ENCODE peak calls at places on chromosome 22, in seven cellular contexts. One of them, this sample, is unnamed.

GRCh38 chr22:37623075-37624016 is 14.7 kb downstream of the GGA1 start:
- DNase-seq in lower leg skin: no peak
- DNase-seq in AG09309: no peak
- DNase-seq in ascending aorta: no peak
- DNase-seq in lung: peak
- DNase-seq in left ventricle myocardium inferior: peak
- DNase-seq in fibroblast of lung: no peak
- DNase-seq in this sample: peak

GRCh38 chr22:45192701-45193187 is 29.0 kb downstream of the NUP50 start:
- DNase-seq in lower leg skin: peak
- DNase-seq in AG09309: no peak
- DNase-seq in ascending aorta: no peak
- DNase-seq in lung: no peak
- DNase-seq in left ventricle myocardium inferior: no peak
- DNase-seq in fibroblast of lung: no peak
- DNase-seq in this sample: no peak

GRCh38 chr22:21734540-21735197 is 925 bp downstream of the YPEL1 start:
- DNase-seq in lower leg skin: no peak
- DNase-seq in AG09309: no peak
- DNase-seq in ascending aorta: no peak
- DNase-seq in lung: no peak
- DNase-seq in left ventricle myocardium inferior: no peak
- DNase-seq in fibroblast of lung: no peak
- DNase-seq in this sample: peak

GRCh38 chr22:40628354-40629042 is 8.0 kb downstream of the MRTFA start:
- DNase-seq in lower leg skin: no peak
- DNase-seq in AG09309: peak
- DNase-seq in ascending aorta: no peak
- DNase-seq in lung: no peak
- DNase-seq in left ventricle myocardium inferior: no peak
- DNase-seq in fibroblast of lung: peak
- DNase-seq in this sample: peak

GRCh38 chr22:44224166-44224565 is 43.4 kb downstream of the PARVG start:
- DNase-seq in lower leg skin: peak
- DNase-seq in AG09309: no peak
- DNase-seq in ascending aorta: no peak
- DNase-seq in lung: peak
- DNase-seq in left ventricle myocardium inferior: no peak
- DNase-seq in fibroblast of lung: peak
- DNase-seq in this sample: no peak

GRCh38 chr22:37563153-37564081 is 3.1 kb downstream of the CDC42EP1 start:
- DNase-seq in lower leg skin: peak
- DNase-seq in AG09309: peak
- DNase-seq in ascending aorta: no peak
- DNase-seq in lung: peak
- DNase-seq in left ventricle myocardium inferior: peak
- DNase-seq in fibroblast of lung: peak
- DNase-seq in this sample: peak

GRCh38 chr22:50131894-50132293 is 38.6 kb upstream of the PANX2 start:
- DNase-seq in lower leg skin: no peak
- DNase-seq in AG09309: no peak
- DNase-seq in ascending aorta: no peak
- DNase-seq in lung: no peak
- DNase-seq in left ventricle myocardium inferior: no peak
- DNase-seq in fibroblast of lung: no peak
- DNase-seq in this sample: no peak

GRCh38 chr22:49966716-49967332 is 6.3 kb downstream of the PIM3 start:
- DNase-seq in lower leg skin: peak
- DNase-seq in AG09309: no peak
- DNase-seq in ascending aorta: no peak
- DNase-seq in lung: peak
- DNase-seq in left ventricle myocardium inferior: peak
- DNase-seq in fibroblast of lung: no peak
- DNase-seq in this sample: peak

GRCh38 chr22:50260801-50261614 is 475 bp downstream of the MAPK12 start:
- DNase-seq in lower leg skin: no peak
- DNase-seq in AG09309: no peak
- DNase-seq in ascending aorta: no peak
- DNase-seq in lung: no peak
- DNase-seq in left ventricle myocardium inferior: no peak
- DNase-seq in fibroblast of lung: peak
- DNase-seq in this sample: peak

GRCh38 chr22:17243524-17243923 is 24.3 kb upstream of the ADA2 start:
- DNase-seq in lower leg skin: no peak
- DNase-seq in AG09309: no peak
- DNase-seq in ascending aorta: no peak
- DNase-seq in lung: no peak
- DNase-seq in left ventricle myocardium inferior: no peak
- DNase-seq in fibroblast of lung: no peak
- DNase-seq in this sample: no peak

GRCh38 chr22:27513021-27513420 is 288.5 kb downstream of the MN1 start:
- DNase-seq in lower leg skin: no peak
- DNase-seq in AG09309: no peak
- DNase-seq in ascending aorta: no peak
- DNase-seq in lung: no peak
- DNase-seq in left ventricle myocardium inferior: no peak
- DNase-seq in fibroblast of lung: no peak
- DNase-seq in this sample: no peak

GRCh38 chr22:25928038-25928437 is 186.1 kb downstream of the MYO18B start:
- DNase-seq in lower leg skin: no peak
- DNase-seq in AG09309: no peak
- DNase-seq in ascending aorta: no peak
- DNase-seq in lung: no peak
- DNase-seq in left ventricle myocardium inferior: no peak
- DNase-seq in fibroblast of lung: no peak
- DNase-seq in this sample: no peak

GRCh38 chr22:33519974-33520903 is 400.0 kb downstream of the LARGE1 start:
- DNase-seq in lower leg skin: no peak
- DNase-seq in AG09309: no peak
- DNase-seq in ascending aorta: no peak
- DNase-seq in lung: no peak
- DNase-seq in left ventricle myocardium inferior: no peak
- DNase-seq in fibroblast of lung: no peak
- DNase-seq in this sample: no peak

GRCh38 chr22:25680049-25680448 is 61.9 kb upstream of the MYO18B start:
- DNase-seq in lower leg skin: no peak
- DNase-seq in AG09309: no peak
- DNase-seq in ascending aorta: no peak
- DNase-seq in lung: no peak
- DNase-seq in left ventricle myocardium inferior: no peak
- DNase-seq in fibroblast of lung: no peak
- DNase-seq in this sample: no peak

GRCh38 chr22:39593061-39593930 is 22.7 kb downstream of the CACNA1I start:
- DNase-seq in lower leg skin: no peak
- DNase-seq in AG09309: no peak
- DNase-seq in ascending aorta: no peak
- DNase-seq in lung: no peak
- DNase-seq in left ventricle myocardium inferior: no peak
- DNase-seq in fibroblast of lung: no peak
- DNase-seq in this sample: peak

GRCh38 chr22:40818192-40818746 is 877 bp downstream of the SLC25A17 start:
- DNase-seq in lower leg skin: no peak
- DNase-seq in AG09309: no peak
- DNase-seq in ascending aorta: no peak
- DNase-seq in lung: no peak
- DNase-seq in left ventricle myocardium inferior: no peak
- DNase-seq in fibroblast of lung: no peak
- DNase-seq in this sample: no peak

GRCh38 chr22:26464312-26464711 is 19.3 kb downstream of the HPS4 start:
- DNase-seq in lower leg skin: no peak
- DNase-seq in AG09309: no peak
- DNase-seq in ascending aorta: no peak
- DNase-seq in lung: no peak
- DNase-seq in left ventricle myocardium inferior: peak
- DNase-seq in fibroblast of lung: no peak
- DNase-seq in this sample: peak

GRCh38 chr22:20587206-20587958 is 80.0 kb downstream of the MED15 start:
- DNase-seq in lower leg skin: no peak
- DNase-seq in AG09309: no peak
- DNase-seq in ascending aorta: no peak
- DNase-seq in lung: no peak
- DNase-seq in left ventricle myocardium inferior: peak
- DNase-seq in fibroblast of lung: no peak
- DNase-seq in this sample: no peak

GRCh38 chr22:17233348-17234043 is 14.3 kb upstream of the ADA2 start:
- DNase-seq in lower leg skin: no peak
- DNase-seq in AG09309: no peak
- DNase-seq in ascending aorta: no peak
- DNase-seq in lung: no peak
- DNase-seq in left ventricle myocardium inferior: no peak
- DNase-seq in fibroblast of lung: no peak
- DNase-seq in this sample: no peak

GRCh38 chr22:44870021-44870420 is 117.6 kb downstream of the ARHGAP8 start:
- DNase-seq in lower leg skin: no peak
- DNase-seq in AG09309: no peak
- DNase-seq in ascending aorta: no peak
- DNase-seq in lung: no peak
- DNase-seq in left ventricle myocardium inferior: no peak
- DNase-seq in fibroblast of lung: peak
- DNase-seq in this sample: no peak

GRCh38 chr22:17786435-17787158 is 12.3 kb upstream of the BID start:
- DNase-seq in lower leg skin: peak
- DNase-seq in AG09309: no peak
- DNase-seq in ascending aorta: no peak
- DNase-seq in lung: no peak
- DNase-seq in left ventricle myocardium inferior: peak
- DNase-seq in fibroblast of lung: peak
- DNase-seq in this sample: peak

GRCh38 chr22:21567456-21568206 is at the start of gene UBE2L3:
- DNase-seq in lower leg skin: peak
- DNase-seq in AG09309: no peak
- DNase-seq in ascending aorta: peak
- DNase-seq in lung: peak
- DNase-seq in left ventricle myocardium inferior: peak
- DNase-seq in fibroblast of lung: peak
- DNase-seq in this sample: peak

GRCh38 chr22:35218079-35218478 is 39.2 kb upstream of the HMGXB4 start:
- DNase-seq in lower leg skin: no peak
- DNase-seq in AG09309: no peak
- DNase-seq in ascending aorta: no peak
- DNase-seq in lung: no peak
- DNase-seq in left ventricle myocardium inferior: no peak
- DNase-seq in fibroblast of lung: peak
- DNase-seq in this sample: peak

GRCh38 chr22:44314425-44315067 is 1.8 kb upstream of the SHISAL1 start:
- DNase-seq in lower leg skin: no peak
- DNase-seq in AG09309: no peak
- DNase-seq in ascending aorta: no peak
- DNase-seq in lung: no peak
- DNase-seq in left ventricle myocardium inferior: no peak
- DNase-seq in fibroblast of lung: no peak
- DNase-seq in this sample: no peak

GRCh38 chr22:26610983-26611382 is 6.8 kb downstream of the CRYBB1 start:
- DNase-seq in lower leg skin: no peak
- DNase-seq in AG09309: no peak
- DNase-seq in ascending aorta: no peak
- DNase-seq in lung: no peak
- DNase-seq in left ventricle myocardium inferior: no peak
- DNase-seq in fibroblast of lung: peak
- DNase-seq in this sample: peak

GRCh38 chr22:42300286-42301071 is 30.0 kb upstream of the TCF20 start:
- DNase-seq in lower leg skin: no peak
- DNase-seq in AG09309: no peak
- DNase-seq in ascending aorta: no peak
- DNase-seq in lung: no peak
- DNase-seq in left ventricle myocardium inferior: no peak
- DNase-seq in fibroblast of lung: no peak
- DNase-seq in this sample: no peak
- H3K4me3 ChIP-seq in lower leg skin: no peak
- H3K4me3 ChIP-seq in AG09309: no peak
- H3K4me3 ChIP-seq in ascending aorta: no peak
- H3K4me3 ChIP-seq in lung: no peak
- H3K4me3 ChIP-seq in left ventricle myocardium inferior: no peak
- H3K4me3 ChIP-seq in fibroblast of lung: no peak
- H3K4me3 ChIP-seq in this sample: no peak

DNA sequence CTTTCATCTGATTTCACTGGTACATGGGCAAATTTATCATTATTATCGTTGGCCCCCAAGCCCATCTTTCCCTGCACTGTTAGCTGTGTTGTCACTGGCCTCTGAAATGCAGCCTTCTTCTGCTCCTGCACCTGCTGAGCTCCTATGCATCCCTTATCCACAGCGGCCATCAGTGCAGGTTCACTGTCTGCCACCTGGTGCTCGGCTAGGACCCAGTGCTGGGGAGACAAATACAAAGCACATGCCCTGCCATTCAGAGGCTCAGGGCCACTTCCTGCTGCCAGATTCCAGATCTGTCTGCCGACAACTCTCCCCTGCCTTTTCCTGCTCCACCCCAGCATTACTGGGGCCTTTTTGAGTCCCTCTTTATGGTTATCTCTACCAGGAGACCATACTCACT is 1205.4 kb downstream of the TBC1D22A start:
- DNase-seq in lower leg skin: no peak
- DNase-seq in AG09309: no peak
- DNase-seq in ascending aorta: no peak
- DNase-seq in lung: no peak
- DNase-seq in left ventricle myocardium inferior: no peak
- DNase-seq in fibroblast of lung: no peak
- DNase-seq in this sample: no peak
- TF ChIP-seq CTCF in lower leg skin: no peak
- TF ChIP-seq CTCF in AG09309: no peak
- TF ChIP-seq CTCF in ascending aorta: no peak
- TF ChIP-seq CTCF in lung: no peak
- TF ChIP-seq CTCF in left ventricle myocardium inferior: no peak
- TF ChIP-seq CTCF in fibroblast of lung: no peak
- TF ChIP-seq CTCF in this sample: no peak

GRCh38 chr22:36267896-36268485 is 15.1 kb downstream of the APOL1 start:
- DNase-seq in lower leg skin: no peak
- DNase-seq in AG09309: no peak
- DNase-seq in ascending aorta: no peak
- DNase-seq in lung: no peak
- DNase-seq in left ventricle myocardium inferior: no peak
- DNase-seq in fibroblast of lung: no peak
- DNase-seq in this sample: no peak
- H3K4me3 ChIP-seq in lower leg skin: no peak
- H3K4me3 ChIP-seq in AG09309: no peak
- H3K4me3 ChIP-seq in ascending aorta: no peak
- H3K4me3 ChIP-seq in lung: no peak
- H3K4me3 ChIP-seq in left ventricle myocardium inferior: no peak
- H3K4me3 ChIP-seq in fibroblast of lung: no peak
- H3K4me3 ChIP-seq in this sample: no peak

GRCh38 chr22:30867746-30868662 is 100.6 kb downstream of the MORC2 start:
- DNase-seq in lower leg skin: no peak
- DNase-seq in AG09309: no peak
- DNase-seq in ascending aorta: no peak
- DNase-seq in lung: no peak
- DNase-seq in left ventricle myocardium inferior: no peak
- DNase-seq in fibroblast of lung: no peak
- DNase-seq in this sample: no peak

GRCh38 chr22:30866216-30866615 is 102.4 kb downstream of the MORC2 start:
- DNase-seq in lower leg skin: no peak
- DNase-seq in AG09309: no peak
- DNase-seq in ascending aorta: no peak
- DNase-seq in lung: no peak
- DNase-seq in left ventricle myocardium inferior: no peak
- DNase-seq in fibroblast of lung: no peak
- DNase-seq in this sample: no peak

GRCh38 chr22:30868663-30869385 is 99.8 kb downstream of the MORC2 start:
- DNase-seq in lower leg skin: no peak
- DNase-seq in AG09309: no peak
- DNase-seq in ascending aorta: no peak
- DNase-seq in lung: no peak
- DNase-seq in left ventricle myocardium inferior: no peak
- DNase-seq in fibroblast of lung: peak
- DNase-seq in this sample: peak

GRCh38 chr22:30865656-30866055 is 102.9 kb downstream of the MORC2 start:
- DNase-seq in lower leg skin: no peak
- DNase-seq in AG09309: no peak
- DNase-seq in ascending aorta: no peak
- DNase-seq in lung: no peak
- DNase-seq in left ventricle myocardium inferior: no peak
- DNase-seq in fibroblast of lung: no peak
- DNase-seq in this sample: no peak

GRCh38 chr22:30866811-30867271 is 101.7 kb downstream of the MORC2 start:
- DNase-seq in lower leg skin: no peak
- DNase-seq in AG09309: no peak
- DNase-seq in ascending aorta: no peak
- DNase-seq in lung: no peak
- DNase-seq in left ventricle myocardium inferior: no peak
- DNase-seq in fibroblast of lung: no peak
- DNase-seq in this sample: no peak
- TF ChIP-seq CTCF in lower leg skin: no peak
- TF ChIP-seq CTCF in AG09309: no peak
- TF ChIP-seq CTCF in ascending aorta: no peak
- TF ChIP-seq CTCF in lung: no peak
- TF ChIP-seq CTCF in left ventricle myocardium inferior: no peak
- TF ChIP-seq CTCF in fibroblast of lung: no peak
- TF ChIP-seq CTCF in this sample: peak

This sample was measured in foreskin fibroblast.